ENCODE peak calls at places on chromosomes 6 and 20, in eight cellular contexts. One of them, this sample, is unnamed.
A peak's percentile ranks its signal among the peaks of the same experiment; 100 is the strongest.

GRCh38 chr6:159074120-159074684 is 29.4 kb upstream of the TAGAP start:
- DNase-seq in stimulated activated CD4-positive, alpha-beta T cell treated with anti-CD3 and anti-CD28 coated beads, Interleukin-2, amount 100 ng/mL, for 48 hours: no peak
- DNase-seq in endothelial cell of umbilical vein: peak; percentile 35
- DNase-seq in right cardiac atrium: no peak
- DNase-seq in Calu3: peak; percentile 36
- DNase-seq in AG08395: peak; percentile 25
- DNase-seq in D341Med: peak; percentile 55
- DNase-seq in psoas muscle: no peak
- DNase-seq in this sample: no peak

GRCh38 chr6:54099201-54099600 is 12.0 kb upstream of the MLIP start:
- DNase-seq in Calu3: no peak
- DNase-seq in right cardiac atrium: no peak
- DNase-seq in D341Med: no peak
- DNase-seq in psoas muscle: no peak
- DNase-seq in AG08395: no peak
- DNase-seq in stimulated activated CD4-positive, alpha-beta T cell treated with anti-CD3 and anti-CD28 coated beads, Interleukin-2, amount 100 ng/mL, for 48 hours: no peak
- DNase-seq in endothelial cell of umbilical vein: no peak
- DNase-seq in this sample: no peak

GRCh38 chr20:59010995-59011873 is 4.2 kb upstream of the CTSZ start:
- DNase-seq in AG08395: peak; percentile 94
- DNase-seq in right cardiac atrium: peak; percentile 79
- DNase-seq in psoas muscle: no peak
- DNase-seq in stimulated activated CD4-positive, alpha-beta T cell treated with anti-CD3 and anti-CD28 coated beads, Interleukin-2, amount 100 ng/mL, for 48 hours: no peak
- DNase-seq in D341Med: peak; percentile 18
- DNase-seq in endothelial cell of umbilical vein: peak; percentile 98
- DNase-seq in Calu3: peak; percentile 73
- DNase-seq in this sample: peak; percentile 75

GRCh38 chr20:40393161-40393560 is 295.9 kb downstream of the MAFB start:
- DNase-seq in endothelial cell of umbilical vein: no peak
- DNase-seq in stimulated activated CD4-positive, alpha-beta T cell treated with anti-CD3 and anti-CD28 coated beads, Interleukin-2, amount 100 ng/mL, for 48 hours: no peak
- DNase-seq in Calu3: no peak
- DNase-seq in psoas muscle: no peak
- DNase-seq in AG08395: no peak
- DNase-seq in right cardiac atrium: no peak
- DNase-seq in D341Med: no peak
- DNase-seq in this sample: no peak

GRCh38 chr20:40686893-40687292 is 2.1 kb downstream of the MAFB start:
- DNase-seq in stimulated activated CD4-positive, alpha-beta T cell treated with anti-CD3 and anti-CD28 coated beads, Interleukin-2, amount 100 ng/mL, for 48 hours: no peak
- DNase-seq in AG08395: no peak
- DNase-seq in Calu3: no peak
- DNase-seq in right cardiac atrium: peak; percentile 58
- DNase-seq in D341Med: no peak
- DNase-seq in endothelial cell of umbilical vein: no peak
- DNase-seq in psoas muscle: no peak
- DNase-seq in this sample: no peak

GRCh38 chr6:31267504-31268371 is 4.2 kb downstream of the HLA-C start:
- DNase-seq in psoas muscle: no peak
- DNase-seq in AG08395: no peak
- DNase-seq in stimulated activated CD4-positive, alpha-beta T cell treated with anti-CD3 and anti-CD28 coated beads, Interleukin-2, amount 100 ng/mL, for 48 hours: no peak
- DNase-seq in D341Med: no peak
- DNase-seq in right cardiac atrium: no peak
- DNase-seq in Calu3: no peak
- DNase-seq in endothelial cell of umbilical vein: no peak
- DNase-seq in this sample: no peak

GRCh38 chr6:143059616-143060353 is 904 bp upstream of the AIG1 start:
- DNase-seq in psoas muscle: no peak
- DNase-seq in Calu3: peak; percentile 47
- DNase-seq in stimulated activated CD4-positive, alpha-beta T cell treated with anti-CD3 and anti-CD28 coated beads, Interleukin-2, amount 100 ng/mL, for 48 hours: peak; percentile 5
- DNase-seq in right cardiac atrium: no peak
- DNase-seq in D341Med: no peak
- DNase-seq in endothelial cell of umbilical vein: peak; percentile 68
- DNase-seq in AG08395: peak; percentile 20
- DNase-seq in this sample: peak; percentile 77

GRCh38 chr6:1535295-1535694 is 74.4 kb upstream of the FOXC1 start:
- DNase-seq in AG08395: peak; percentile 36
- DNase-seq in endothelial cell of umbilical vein: no peak
- DNase-seq in psoas muscle: no peak
- DNase-seq in right cardiac atrium: no peak
- DNase-seq in D341Med: no peak
- DNase-seq in stimulated activated CD4-positive, alpha-beta T cell treated with anti-CD3 and anti-CD28 coated beads, Interleukin-2, amount 100 ng/mL, for 48 hours: no peak
- DNase-seq in Calu3: no peak
- DNase-seq in this sample: no peak

GRCh38 chr6:9647043-9647520 is 767.8 kb downstream of the TFAP2A start:
- DNase-seq in stimulated activated CD4-positive, alpha-beta T cell treated with anti-CD3 and anti-CD28 coated beads, Interleukin-2, amount 100 ng/mL, for 48 hours: no peak
- DNase-seq in psoas muscle: no peak
- DNase-seq in AG08395: no peak
- DNase-seq in right cardiac atrium: no peak
- DNase-seq in endothelial cell of umbilical vein: no peak
- DNase-seq in D341Med: no peak
- DNase-seq in Calu3: no peak
- DNase-seq in this sample: no peak

GRCh38 chr6:31814677-31815024 is 432 bp downstream of the HSPA1L start:
- DNase-seq in stimulated activated CD4-positive, alpha-beta T cell treated with anti-CD3 and anti-CD28 coated beads, Interleukin-2, amount 100 ng/mL, for 48 hours: peak; percentile 45
- DNase-seq in Calu3: peak; percentile 99
- DNase-seq in AG08395: peak; percentile 95
- DNase-seq in psoas muscle: peak; percentile 97
- DNase-seq in endothelial cell of umbilical vein: peak; percentile 96
- DNase-seq in D341Med: no peak
- DNase-seq in right cardiac atrium: peak; percentile 98
- DNase-seq in this sample: peak; percentile 92

GRCh38 chr6:117711369-117711768 is 36.1 kb downstream of the NUS1 start:
- DNase-seq in AG08395: no peak
- DNase-seq in D341Med: no peak
- DNase-seq in stimulated activated CD4-positive, alpha-beta T cell treated with anti-CD3 and anti-CD28 coated beads, Interleukin-2, amount 100 ng/mL, for 48 hours: no peak
- DNase-seq in endothelial cell of umbilical vein: no peak
- DNase-seq in Calu3: peak; percentile 10
- DNase-seq in psoas muscle: no peak
- DNase-seq in right cardiac atrium: no peak
- DNase-seq in this sample: no peak

GRCh38 chr6:45997875-45998506 is 17.7 kb downstream of the CLIC5 start:
- DNase-seq in endothelial cell of umbilical vein: no peak
- DNase-seq in stimulated activated CD4-positive, alpha-beta T cell treated with anti-CD3 and anti-CD28 coated beads, Interleukin-2, amount 100 ng/mL, for 48 hours: no peak
- DNase-seq in right cardiac atrium: no peak
- DNase-seq in AG08395: no peak
- DNase-seq in Calu3: no peak
- DNase-seq in psoas muscle: peak; percentile 69
- DNase-seq in D341Med: no peak
- DNase-seq in this sample: no peak

GRCh38 chr20:23060629-23061028 is 11.2 kb upstream of the THBD start:
- DNase-seq in Calu3: no peak
- DNase-seq in D341Med: no peak
- DNase-seq in right cardiac atrium: no peak
- DNase-seq in stimulated activated CD4-positive, alpha-beta T cell treated with anti-CD3 and anti-CD28 coated beads, Interleukin-2, amount 100 ng/mL, for 48 hours: no peak
- DNase-seq in psoas muscle: no peak
- DNase-seq in AG08395: no peak
- DNase-seq in endothelial cell of umbilical vein: no peak
- DNase-seq in this sample: no peak

GRCh38 chr6:123575218-123575617 is 61.5 kb downstream of the TRDN start:
- DNase-seq in endothelial cell of umbilical vein: no peak
- DNase-seq in right cardiac atrium: no peak
- DNase-seq in D341Med: no peak
- DNase-seq in psoas muscle: no peak
- DNase-seq in stimulated activated CD4-positive, alpha-beta T cell treated with anti-CD3 and anti-CD28 coated beads, Interleukin-2, amount 100 ng/mL, for 48 hours: no peak
- DNase-seq in AG08395: no peak
- DNase-seq in Calu3: no peak
- DNase-seq in this sample: no peak